ENCODE peak calls at places on chromosomes 13 and 19, in ten cellular contexts. One of them, this sample, is unnamed.

GRCh38 chr13:92251815-92252214 is 853.4 kb downstream of the GPC5 start:
- DNase-seq in endothelial cell: no peak
- DNase-seq in SW 1271: no peak
- DNase-seq in type B pancreatic cell: no peak
- DNase-seq in adrenal gland: no peak
- DNase-seq in Peyer's patch: no peak
- DNase-seq in left lung: no peak
- DNase-seq in foreskin melanocyte: no peak
- DNase-seq in hippocampal formation: no peak
- DNase-seq in stimulated activated CD8-positive, alpha-beta memory T cell treated with anti-CD3 and anti-CD28 coated beads, Interleukin-12 subunit alpha, Interleukin-12 subunit beta, amount 100 ng/mL, for 1 hour: no peak
- DNase-seq in this sample: no peak

GRCh38 chr19:6524326-6524725 is 6.5 kb upstream of the TNFSF9 start:
- DNase-seq in endothelial cell: no peak
- DNase-seq in type B pancreatic cell: no peak
- DNase-seq in left lung: no peak
- DNase-seq in hippocampal formation: no peak
- DNase-seq in stimulated activated CD8-positive, alpha-beta memory T cell treated with anti-CD3 and anti-CD28 coated beads, Interleukin-12 subunit alpha, Interleukin-12 subunit beta, amount 100 ng/mL, for 1 hour: no peak
- DNase-seq in foreskin melanocyte: no peak
- DNase-seq in Peyer's patch: no peak
- DNase-seq in adrenal gland: no peak
- DNase-seq in SW 1271: no peak
- DNase-seq in this sample: no peak

GRCh38 chr19:30545752-30546151 is 173.6 kb downstream of the ZNF536 start:
- DNase-seq in hippocampal formation: no peak
- DNase-seq in adrenal gland: no peak
- DNase-seq in foreskin melanocyte: no peak
- DNase-seq in Peyer's patch: no peak
- DNase-seq in stimulated activated CD8-positive, alpha-beta memory T cell treated with anti-CD3 and anti-CD28 coated beads, Interleukin-12 subunit alpha, Interleukin-12 subunit beta, amount 100 ng/mL, for 1 hour: no peak
- DNase-seq in SW 1271: no peak
- DNase-seq in type B pancreatic cell: no peak
- DNase-seq in left lung: no peak
- DNase-seq in endothelial cell: no peak
- DNase-seq in this sample: no peak

GRCh38 chr19:44548736-44549135 is 19.3 kb upstream of the CEACAM20 start:
- DNase-seq in stimulated activated CD8-positive, alpha-beta memory T cell treated with anti-CD3 and anti-CD28 coated beads, Interleukin-12 subunit alpha, Interleukin-12 subunit beta, amount 100 ng/mL, for 1 hour: no peak
- DNase-seq in Peyer's patch: no peak
- DNase-seq in hippocampal formation: no peak
- DNase-seq in SW 1271: no peak
- DNase-seq in type B pancreatic cell: no peak
- DNase-seq in adrenal gland: no peak
- DNase-seq in endothelial cell: no peak
- DNase-seq in foreskin melanocyte: no peak
- DNase-seq in left lung: no peak
- DNase-seq in this sample: no peak

GRCh38 chr13:66780814-66781213 is 449.3 kb downstream of the PCDH9 start:
- DNase-seq in type B pancreatic cell: no peak
- DNase-seq in stimulated activated CD8-positive, alpha-beta memory T cell treated with anti-CD3 and anti-CD28 coated beads, Interleukin-12 subunit alpha, Interleukin-12 subunit beta, amount 100 ng/mL, for 1 hour: no peak
- DNase-seq in adrenal gland: no peak
- DNase-seq in hippocampal formation: no peak
- DNase-seq in Peyer's patch: no peak
- DNase-seq in endothelial cell: no peak
- DNase-seq in foreskin melanocyte: no peak
- DNase-seq in left lung: no peak
- DNase-seq in SW 1271: no peak
- DNase-seq in this sample: no peak

GRCh38 chr19:18239303-18239702 is 13.1 kb upstream of the PDE4C start:
- DNase-seq in endothelial cell: peak; percentile 23
- DNase-seq in adrenal gland: no peak
- DNase-seq in hippocampal formation: no peak
- DNase-seq in stimulated activated CD8-positive, alpha-beta memory T cell treated with anti-CD3 and anti-CD28 coated beads, Interleukin-12 subunit alpha, Interleukin-12 subunit beta, amount 100 ng/mL, for 1 hour: no peak
- DNase-seq in SW 1271: no peak
- DNase-seq in foreskin melanocyte: no peak
- DNase-seq in left lung: no peak
- DNase-seq in Peyer's patch: no peak
- DNase-seq in type B pancreatic cell: no peak
- DNase-seq in this sample: no peak

GRCh38 chr19:43432866-43433673 is 18.4 kb downstream of the TEX101 start:
- DNase-seq in foreskin melanocyte: no peak
- DNase-seq in endothelial cell: peak; percentile 69
- DNase-seq in left lung: peak; percentile 54
- DNase-seq in type B pancreatic cell: no peak
- DNase-seq in stimulated activated CD8-positive, alpha-beta memory T cell treated with anti-CD3 and anti-CD28 coated beads, Interleukin-12 subunit alpha, Interleukin-12 subunit beta, amount 100 ng/mL, for 1 hour: peak; percentile 44
- DNase-seq in adrenal gland: peak; percentile 72
- DNase-seq in Peyer's patch: peak; percentile 72
- DNase-seq in hippocampal formation: no peak
- DNase-seq in SW 1271: peak; percentile 53
- DNase-seq in this sample: peak; percentile 66

GRCh38 chr19:3176715-3177501 is 1.7 kb upstream of the S1PR4 start:
- DNase-seq in stimulated activated CD8-positive, alpha-beta memory T cell treated with anti-CD3 and anti-CD28 coated beads, Interleukin-12 subunit alpha, Interleukin-12 subunit beta, amount 100 ng/mL, for 1 hour: peak; percentile 64
- DNase-seq in type B pancreatic cell: peak; percentile 68
- DNase-seq in adrenal gland: no peak
- DNase-seq in Peyer's patch: peak; percentile 48
- DNase-seq in SW 1271: peak; percentile 33
- DNase-seq in hippocampal formation: no peak
- DNase-seq in endothelial cell: no peak
- DNase-seq in foreskin melanocyte: no peak
- DNase-seq in left lung: peak; percentile 87
- DNase-seq in this sample: peak; percentile 55

GRCh38 chr19:13165091-13165997 is 15.1 kb downstream of the IER2 start:
- DNase-seq in adrenal gland: no peak
- DNase-seq in SW 1271: no peak
- DNase-seq in stimulated activated CD8-positive, alpha-beta memory T cell treated with anti-CD3 and anti-CD28 coated beads, Interleukin-12 subunit alpha, Interleukin-12 subunit beta, amount 100 ng/mL, for 1 hour: no peak
- DNase-seq in type B pancreatic cell: no peak
- DNase-seq in Peyer's patch: no peak
- DNase-seq in hippocampal formation: no peak
- DNase-seq in endothelial cell: no peak
- DNase-seq in foreskin melanocyte: no peak
- DNase-seq in left lung: no peak
- DNase-seq in this sample: no peak

GRCh38 chr13:104750377-104750776 is 1684.2 kb upstream of the SLC10A2 start:
- DNase-seq in endothelial cell: no peak
- DNase-seq in stimulated activated CD8-positive, alpha-beta memory T cell treated with anti-CD3 and anti-CD28 coated beads, Interleukin-12 subunit alpha, Interleukin-12 subunit beta, amount 100 ng/mL, for 1 hour: no peak
- DNase-seq in adrenal gland: no peak
- DNase-seq in type B pancreatic cell: no peak
- DNase-seq in SW 1271: no peak
- DNase-seq in hippocampal formation: no peak
- DNase-seq in foreskin melanocyte: no peak
- DNase-seq in Peyer's patch: no peak
- DNase-seq in left lung: no peak
- DNase-seq in this sample: no peak

GRCh38 chr13:114049026-114049425 is 75.2 kb upstream of the C13orf46 start:
- DNase-seq in hippocampal formation: no peak
- DNase-seq in left lung: no peak
- DNase-seq in Peyer's patch: no peak
- DNase-seq in foreskin melanocyte: no peak
- DNase-seq in adrenal gland: no peak
- DNase-seq in endothelial cell: no peak
- DNase-seq in stimulated activated CD8-positive, alpha-beta memory T cell treated with anti-CD3 and anti-CD28 coated beads, Interleukin-12 subunit alpha, Interleukin-12 subunit beta, amount 100 ng/mL, for 1 hour: no peak
- DNase-seq in SW 1271: no peak
- DNase-seq in type B pancreatic cell: no peak
- DNase-seq in this sample: no peak

GRCh38 chr19:40799558-40800338 is 757 bp downstream of the EGLN2 start:
- DNase-seq in left lung: peak; percentile 68
- DNase-seq in hippocampal formation: no peak
- DNase-seq in foreskin melanocyte: no peak
- DNase-seq in type B pancreatic cell: no peak
- DNase-seq in endothelial cell: peak; percentile 57
- DNase-seq in adrenal gland: peak; percentile 50
- DNase-seq in SW 1271: no peak
- DNase-seq in stimulated activated CD8-positive, alpha-beta memory T cell treated with anti-CD3 and anti-CD28 coated beads, Interleukin-12 subunit alpha, Interleukin-12 subunit beta, amount 100 ng/mL, for 1 hour: no peak
- DNase-seq in Peyer's patch: peak; percentile 69
- DNase-seq in this sample: peak; percentile 82

GRCh38 chr13:45807520-45808099 is 43.9 kb downstream of the SIAH3 start:
- DNase-seq in Peyer's patch: no peak
- DNase-seq in SW 1271: peak; percentile 72
- DNase-seq in adrenal gland: peak; percentile 45
- DNase-seq in hippocampal formation: peak; percentile 43
- DNase-seq in type B pancreatic cell: no peak
- DNase-seq in foreskin melanocyte: peak; percentile 57
- DNase-seq in left lung: no peak
- DNase-seq in stimulated activated CD8-positive, alpha-beta memory T cell treated with anti-CD3 and anti-CD28 coated beads, Interleukin-12 subunit alpha, Interleukin-12 subunit beta, amount 100 ng/mL, for 1 hour: no peak
- DNase-seq in endothelial cell: peak; percentile 55
- DNase-seq in this sample: no peak

GRCh38 chr19:1062387-1063029 is 4.5 kb upstream of the ARHGAP45 start:
- DNase-seq in stimulated activated CD8-positive, alpha-beta memory T cell treated with anti-CD3 and anti-CD28 coated beads, Interleukin-12 subunit alpha, Interleukin-12 subunit beta, amount 100 ng/mL, for 1 hour: no peak
- DNase-seq in hippocampal formation: no peak
- DNase-seq in adrenal gland: no peak
- DNase-seq in Peyer's patch: no peak
- DNase-seq in left lung: no peak
- DNase-seq in foreskin melanocyte: no peak
- DNase-seq in SW 1271: no peak
- DNase-seq in type B pancreatic cell: no peak
- DNase-seq in endothelial cell: no peak
- DNase-seq in this sample: no peak

GRCh38 chr13:97205971-97206370 is 16.2 kb upstream of the MBNL2 start:
- DNase-seq in hippocampal formation: no peak
- DNase-seq in left lung: no peak
- DNase-seq in endothelial cell: no peak
- DNase-seq in Peyer's patch: no peak
- DNase-seq in stimulated activated CD8-positive, alpha-beta memory T cell treated with anti-CD3 and anti-CD28 coated beads, Interleukin-12 subunit alpha, Interleukin-12 subunit beta, amount 100 ng/mL, for 1 hour: no peak
- DNase-seq in SW 1271: no peak
- DNase-seq in type B pancreatic cell: no peak
- DNase-seq in foreskin melanocyte: peak; percentile 79
- DNase-seq in adrenal gland: no peak
- DNase-seq in this sample: no peak

GRCh38 chr19:39927076-39927475 is 7.4 kb downstream of the FCGBP start:
- DNase-seq in type B pancreatic cell: no peak
- DNase-seq in adrenal gland: no peak
- DNase-seq in SW 1271: no peak
- DNase-seq in stimulated activated CD8-positive, alpha-beta memory T cell treated with anti-CD3 and anti-CD28 coated beads, Interleukin-12 subunit alpha, Interleukin-12 subunit beta, amount 100 ng/mL, for 1 hour: no peak
- DNase-seq in endothelial cell: no peak
- DNase-seq in left lung: no peak
- DNase-seq in Peyer's patch: no peak
- DNase-seq in foreskin melanocyte: no peak
- DNase-seq in hippocampal formation: no peak
- DNase-seq in this sample: no peak

GRCh38 chr13:75776550-75776949 is 140.4 kb downstream of the LMO7 start:
- DNase-seq in SW 1271: no peak
- DNase-seq in stimulated activated CD8-positive, alpha-beta memory T cell treated with anti-CD3 and anti-CD28 coated beads, Interleukin-12 subunit alpha, Interleukin-12 subunit beta, amount 100 ng/mL, for 1 hour: no peak
- DNase-seq in foreskin melanocyte: no peak
- DNase-seq in adrenal gland: no peak
- DNase-seq in type B pancreatic cell: no peak
- DNase-seq in Peyer's patch: no peak
- DNase-seq in endothelial cell: no peak
- DNase-seq in hippocampal formation: no peak
- DNase-seq in left lung: no peak
- DNase-seq in this sample: no peak

GRCh38 chr19:7478173-7478842 is 10.5 kb downstream of the PEX11G start:
- DNase-seq in adrenal gland: peak; percentile 50
- DNase-seq in left lung: no peak
- DNase-seq in SW 1271: no peak
- DNase-seq in endothelial cell: no peak
- DNase-seq in Peyer's patch: no peak
- DNase-seq in foreskin melanocyte: no peak
- DNase-seq in type B pancreatic cell: no peak
- DNase-seq in stimulated activated CD8-positive, alpha-beta memory T cell treated with anti-CD3 and anti-CD28 coated beads, Interleukin-12 subunit alpha, Interleukin-12 subunit beta, amount 100 ng/mL, for 1 hour: no peak
- DNase-seq in hippocampal formation: no peak
- DNase-seq in this sample: no peak

GRCh38 chr13:30827578-30827925 is 78.5 kb upstream of the MEDAG start:
- DNase-seq in left lung: no peak
- DNase-seq in stimulated activated CD8-positive, alpha-beta memory T cell treated with anti-CD3 and anti-CD28 coated beads, Interleukin-12 subunit alpha, Interleukin-12 subunit beta, amount 100 ng/mL, for 1 hour: no peak
- DNase-seq in foreskin melanocyte: no peak
- DNase-seq in endothelial cell: no peak
- DNase-seq in hippocampal formation: no peak
- DNase-seq in Peyer's patch: no peak
- DNase-seq in adrenal gland: no peak
- DNase-seq in SW 1271: no peak
- DNase-seq in type B pancreatic cell: no peak
- DNase-seq in this sample: no peak

GRCh38 chr13:55572862-55573261 is 1567.9 kb upstream of the PRR20A start:
- DNase-seq in Peyer's patch: no peak
- DNase-seq in foreskin melanocyte: no peak
- DNase-seq in adrenal gland: no peak
- DNase-seq in SW 1271: no peak
- DNase-seq in left lung: no peak
- DNase-seq in endothelial cell: no peak
- DNase-seq in hippocampal formation: no peak
- DNase-seq in stimulated activated CD8-positive, alpha-beta memory T cell treated with anti-CD3 and anti-CD28 coated beads, Interleukin-12 subunit alpha, Interleukin-12 subunit beta, amount 100 ng/mL, for 1 hour: no peak
- DNase-seq in type B pancreatic cell: no peak
- DNase-seq in this sample: no peak

GRCh38 chr13:41236369-41236768 is 27.0 kb downstream of the MTRF1 start:
- DNase-seq in stimulated activated CD8-positive, alpha-beta memory T cell treated with anti-CD3 and anti-CD28 coated beads, Interleukin-12 subunit alpha, Interleukin-12 subunit beta, amount 100 ng/mL, for 1 hour: no peak
- DNase-seq in adrenal gland: no peak
- DNase-seq in Peyer's patch: no peak
- DNase-seq in left lung: no peak
- DNase-seq in endothelial cell: no peak
- DNase-seq in hippocampal formation: no peak
- DNase-seq in foreskin melanocyte: no peak
- DNase-seq in type B pancreatic cell: no peak
- DNase-seq in SW 1271: no peak
- DNase-seq in this sample: no peak

GRCh38 chr19:33233056-33233873 is 7.6 kb upstream of the SLC7A10 start:
- DNase-seq in foreskin melanocyte: no peak
- DNase-seq in adrenal gland: no peak
- DNase-seq in endothelial cell: no peak
- DNase-seq in stimulated activated CD8-positive, alpha-beta memory T cell treated with anti-CD3 and anti-CD28 coated beads, Interleukin-12 subunit alpha, Interleukin-12 subunit beta, amount 100 ng/mL, for 1 hour: no peak
- DNase-seq in type B pancreatic cell: no peak
- DNase-seq in SW 1271: no peak
- DNase-seq in left lung: no peak
- DNase-seq in Peyer's patch: no peak
- DNase-seq in hippocampal formation: no peak
- DNase-seq in this sample: no peak

GRCh38 chr13:23462815-23463559 is 29.5 kb upstream of the SACS start:
- DNase-seq in stimulated activated CD8-positive, alpha-beta memory T cell treated with anti-CD3 and anti-CD28 coated beads, Interleukin-12 subunit alpha, Interleukin-12 subunit beta, amount 100 ng/mL, for 1 hour: no peak
- DNase-seq in Peyer's patch: no peak
- DNase-seq in endothelial cell: no peak
- DNase-seq in left lung: no peak
- DNase-seq in type B pancreatic cell: no peak
- DNase-seq in SW 1271: no peak
- DNase-seq in adrenal gland: no peak
- DNase-seq in hippocampal formation: no peak
- DNase-seq in foreskin melanocyte: no peak
- DNase-seq in this sample: no peak

GRCh38 chr13:54687173-54687572 is 1658.6 kb downstream of the OLFM4 start:
- DNase-seq in stimulated activated CD8-positive, alpha-beta memory T cell treated with anti-CD3 and anti-CD28 coated beads, Interleukin-12 subunit alpha, Interleukin-12 subunit beta, amount 100 ng/mL, for 1 hour: no peak
- DNase-seq in type B pancreatic cell: no peak
- DNase-seq in hippocampal formation: no peak
- DNase-seq in left lung: no peak
- DNase-seq in adrenal gland: no peak
- DNase-seq in Peyer's patch: no peak
- DNase-seq in SW 1271: no peak
- DNase-seq in endothelial cell: no peak
- DNase-seq in foreskin melanocyte: no peak
- DNase-seq in this sample: no peak

GRCh38 chr19:32357720-32358119 is 12.3 kb downstream of the ZNF507 start:
- DNase-seq in endothelial cell: no peak
- DNase-seq in foreskin melanocyte: no peak
- DNase-seq in stimulated activated CD8-positive, alpha-beta memory T cell treated with anti-CD3 and anti-CD28 coated beads, Interleukin-12 subunit alpha, Interleukin-12 subunit beta, amount 100 ng/mL, for 1 hour: no peak
- DNase-seq in adrenal gland: no peak
- DNase-seq in left lung: no peak
- DNase-seq in SW 1271: no peak
- DNase-seq in Peyer's patch: no peak
- DNase-seq in type B pancreatic cell: no peak
- DNase-seq in hippocampal formation: no peak
- DNase-seq in this sample: no peak

GRCh38 chr13:35874704-35875103 is 256.5 kb downstream of the DCLK1 start:
- DNase-seq in endothelial cell: no peak
- DNase-seq in adrenal gland: no peak
- DNase-seq in foreskin melanocyte: no peak
- DNase-seq in Peyer's patch: no peak
- DNase-seq in SW 1271: no peak
- DNase-seq in hippocampal formation: no peak
- DNase-seq in type B pancreatic cell: no peak
- DNase-seq in stimulated activated CD8-positive, alpha-beta memory T cell treated with anti-CD3 and anti-CD28 coated beads, Interleukin-12 subunit alpha, Interleukin-12 subunit beta, amount 100 ng/mL, for 1 hour: no peak
- DNase-seq in left lung: no peak
- DNase-seq in this sample: no peak

GRCh38 chr13:98880673-98881072 is 97.2 kb downstream of the DOCK9 start:
- DNase-seq in endothelial cell: no peak
- DNase-seq in stimulated activated CD8-positive, alpha-beta memory T cell treated with anti-CD3 and anti-CD28 coated beads, Interleukin-12 subunit alpha, Interleukin-12 subunit beta, amount 100 ng/mL, for 1 hour: no peak
- DNase-seq in left lung: no peak
- DNase-seq in adrenal gland: no peak
- DNase-seq in SW 1271: no peak
- DNase-seq in type B pancreatic cell: no peak
- DNase-seq in Peyer's patch: no peak
- DNase-seq in foreskin melanocyte: no peak
- DNase-seq in hippocampal formation: no peak
- DNase-seq in this sample: no peak

GRCh38 chr13:84844473-84844872 is 954.7 kb downstream of the SLITRK6 start:
- DNase-seq in SW 1271: peak; percentile 8
- DNase-seq in stimulated activated CD8-positive, alpha-beta memory T cell treated with anti-CD3 and anti-CD28 coated beads, Interleukin-12 subunit alpha, Interleukin-12 subunit beta, amount 100 ng/mL, for 1 hour: no peak
- DNase-seq in endothelial cell: no peak
- DNase-seq in adrenal gland: no peak
- DNase-seq in foreskin melanocyte: no peak
- DNase-seq in type B pancreatic cell: no peak
- DNase-seq in Peyer's patch: no peak
- DNase-seq in hippocampal formation: peak; percentile 2
- DNase-seq in left lung: no peak
- DNase-seq in this sample: no peak